ENCODE peak calls at places on chromosome 18, in five cellular contexts. V is GM12865, M is ureter, C is substantia nigra, N is adrenal gland. T is an unnamed sample.

GRCh38 chr18:3389977-3390376 is 60.0 kb upstream of the TGIF1 start:
- DNase-seq in N (no peak), C (no peak), M (no peak), V (no peak), T (no peak)

GRCh38 chr18:42649636-42650035 is 465.8 kb downstream of the RIT2 start:
- DNase-seq in V (no peak), C (no peak), N (no peak), M (no peak), T (no peak)

GRCh38 chr18:76564117-76564516 is 69.1 kb upstream of the ZNF516 start:
- DNase-seq in M (no peak), C (no peak), N (no peak), V (no peak), T (peak; percentile 69)

GRCh38 chr18:56235773-56236115 is 402.6 kb downstream of the TXNL1 start:
- DNase-seq in V (no peak), M (no peak), C (no peak), N (no peak), T (peak; percentile 8)

GRCh38 chr18:79935098-79935480 is 16.4 kb downstream of the SLC66A2 start:
- DNase-seq in M (peak; percentile 13), C (no peak), V (no peak), N (peak; percentile 3), T (no peak)

GRCh38 chr18:33696332-33697162 is 118.5 kb downstream of the ASXL3 start:
- DNase-seq in V (no peak), C (no peak), M (no peak), N (no peak), T (no peak)

GRCh38 chr18:987325-988186 is 82.9 kb downstream of the ADCYAP1 start:
- DNase-seq in N (no peak), V (no peak), C (no peak), M (no peak), T (no peak)

GRCh38 chr18:9719421-9719981 is 11.4 kb downstream of the RAB31 start:
- DNase-seq in M (no peak), V (no peak), C (peak; percentile 40), N (peak; percentile 74), T (peak; percentile 83)

GRCh38 chr18:36045241-36045999 is 21.9 kb downstream of the RPRD1A start:
- DNase-seq in V (no peak), M (no peak), C (no peak), N (no peak), T (no peak)

GRCh38 chr18:37397814-37398213 is 167.8 kb downstream of the CELF4 start:
- DNase-seq in N (no peak), C (no peak), V (no peak), M (no peak), T (no peak)

GRCh38 chr18:46732201-46732600 is 24.7 kb downstream of the ST8SIA5 start:
- DNase-seq in M (no peak), C (no peak), V (no peak), N (no peak), T (no peak)

GRCh38 chr18:55634545-55634944 is 46.6 kb upstream of the TCF4 start:
- DNase-seq in C (no peak), M (no peak), N (no peak), V (no peak), T (peak; percentile 80)

GRCh38 chr18:45009766-45010165 is 329.1 kb downstream of the SETBP1 start:
- DNase-seq in C (no peak), M (no peak), N (no peak), V (no peak), T (no peak)

GRCh38 chr18:34943587-34943986 is 97.6 kb upstream of the MAPRE2 start:
- DNase-seq in N (no peak), C (no peak), M (no peak), V (no peak), T (no peak)

GRCh38 chr18:50393802-50394201 is 19.0 kb downstream of the SKA1 start:
- DNase-seq in M (no peak), C (no peak), N (no peak), V (no peak), T (no peak)

GRCh38 chr18:2903006-2903405 is 56.2 kb downstream of the EMILIN2 start:
- DNase-seq in V (no peak), M (peak; percentile 71), C (no peak), N (peak; percentile 79), T (peak; percentile 83)

GRCh38 chr18:36183987-36184386 is 3.3 kb upstream of the MOCOS start:
- DNase-seq in M (no peak), V (no peak), N (no peak), C (no peak), T (no peak)